ENCODE peak calls at places on chromosomes 3 and 15, in eight cellular contexts. One of them, this sample, is unnamed.

GRCh38 chr3:110881069-110881468 is 190.5 kb upstream of the NECTIN3 start:
- DNase-seq in A549: no peak
- DNase-seq in heart left ventricle: no peak
- DNase-seq in breast epithelium: peak; percentile 82
- DNase-seq in psoas muscle: no peak
- DNase-seq in brain microvascular endothelial cell: peak; percentile 6
- DNase-seq in HFF-Myc: no peak
- DNase-seq in cardiac muscle cell: peak; percentile 4
- DNase-seq in this sample: peak; percentile 43

GRCh38 chr3:7207928-7208327 is 347.0 kb downstream of the GRM7 start:
- DNase-seq in A549: no peak
- DNase-seq in cardiac muscle cell: no peak
- DNase-seq in HFF-Myc: no peak
- DNase-seq in heart left ventricle: no peak
- DNase-seq in psoas muscle: no peak
- DNase-seq in brain microvascular endothelial cell: no peak
- DNase-seq in breast epithelium: no peak
- DNase-seq in this sample: no peak

GRCh38 chr3:26293351-26293750 is 329.2 kb upstream of the LRRC3B start:
- DNase-seq in heart left ventricle: no peak
- DNase-seq in brain microvascular endothelial cell: no peak
- DNase-seq in psoas muscle: no peak
- DNase-seq in breast epithelium: no peak
- DNase-seq in HFF-Myc: no peak
- DNase-seq in A549: no peak
- DNase-seq in cardiac muscle cell: no peak
- DNase-seq in this sample: no peak

GRCh38 chr3:114380233-114380645 is 86.4 kb downstream of the TIGIT start:
- DNase-seq in heart left ventricle: peak; percentile 83
- DNase-seq in brain microvascular endothelial cell: peak; percentile 75
- DNase-seq in HFF-Myc: peak; percentile 72
- DNase-seq in breast epithelium: peak; percentile 57
- DNase-seq in cardiac muscle cell: peak; percentile 22
- DNase-seq in A549: no peak
- DNase-seq in psoas muscle: peak; percentile 69
- DNase-seq in this sample: peak; percentile 79

GRCh38 chr3:14496351-14496750 is 43.8 kb downstream of the GRIP2 start:
- DNase-seq in breast epithelium: no peak
- DNase-seq in cardiac muscle cell: no peak
- DNase-seq in HFF-Myc: no peak
- DNase-seq in brain microvascular endothelial cell: no peak
- DNase-seq in A549: no peak
- DNase-seq in heart left ventricle: peak; percentile 31
- DNase-seq in psoas muscle: no peak
- DNase-seq in this sample: no peak

GRCh38 chr15:100853676-100854440 is 25.8 kb upstream of the ALDH1A3 start:
- DNase-seq in breast epithelium: no peak
- DNase-seq in brain microvascular endothelial cell: no peak
- DNase-seq in psoas muscle: no peak
- DNase-seq in A549: no peak
- DNase-seq in cardiac muscle cell: no peak
- DNase-seq in heart left ventricle: no peak
- DNase-seq in HFF-Myc: no peak
- DNase-seq in this sample: no peak

GRCh38 chr3:46907271-46907670 is 29.8 kb downstream of the PTH1R start:
- DNase-seq in A549: no peak
- DNase-seq in HFF-Myc: no peak
- DNase-seq in cardiac muscle cell: no peak
- DNase-seq in breast epithelium: no peak
- DNase-seq in heart left ventricle: no peak
- DNase-seq in brain microvascular endothelial cell: no peak
- DNase-seq in psoas muscle: peak; percentile 9
- DNase-seq in this sample: peak; percentile 1

GRCh38 chr3:194333212-194333980 is 17.7 kb downstream of the CPN2 start:
- DNase-seq in brain microvascular endothelial cell: peak; percentile 75
- DNase-seq in HFF-Myc: peak; percentile 61
- DNase-seq in breast epithelium: peak; percentile 91
- DNase-seq in heart left ventricle: peak; percentile 94
- DNase-seq in psoas muscle: peak; percentile 85
- DNase-seq in cardiac muscle cell: peak; percentile 90
- DNase-seq in A549: peak; percentile 47
- DNase-seq in this sample: peak; percentile 86

GRCh38 chr3:194273396-194274310 is 77.5 kb downstream of the CPN2 start:
- DNase-seq in heart left ventricle: no peak
- DNase-seq in A549: no peak
- DNase-seq in breast epithelium: no peak
- DNase-seq in psoas muscle: no peak
- DNase-seq in brain microvascular endothelial cell: no peak
- DNase-seq in HFF-Myc: no peak
- DNase-seq in cardiac muscle cell: no peak
- DNase-seq in this sample: peak; percentile 38

DNA sequence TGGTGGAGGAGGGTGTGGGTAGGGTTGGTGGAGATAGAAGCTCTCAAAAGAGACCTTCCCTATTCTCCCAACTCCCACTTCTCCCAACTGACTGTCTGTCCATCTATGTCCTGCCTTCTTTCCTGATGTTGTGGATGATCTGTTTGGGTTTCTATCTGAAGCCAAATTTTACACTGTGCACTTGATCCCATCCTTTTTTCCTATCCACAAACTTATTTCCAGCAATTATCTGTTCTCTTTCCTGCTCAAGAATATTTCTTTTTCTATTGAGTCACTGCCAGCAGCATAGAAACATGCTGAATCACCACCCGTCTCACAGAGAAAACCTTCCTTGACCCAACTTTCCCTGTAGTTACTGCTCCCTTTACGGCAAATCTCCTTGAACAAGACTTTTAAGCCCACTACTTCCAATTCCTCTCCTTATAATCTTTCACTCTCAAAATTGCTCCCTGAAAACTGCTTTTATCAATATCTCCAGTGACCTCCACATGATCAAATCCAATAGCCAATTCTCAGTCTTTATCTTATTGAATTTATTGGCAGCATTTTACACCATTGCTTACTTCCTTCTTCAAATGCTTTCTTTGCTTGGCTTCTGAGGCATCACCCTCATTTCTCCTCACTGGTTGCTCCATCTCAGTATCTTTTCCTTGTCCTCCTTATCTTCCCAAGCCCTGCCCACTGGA is 141.2 kb upstream of the SLC7A14 start:
- DNase-seq in HFF-Myc: no peak
- DNase-seq in cardiac muscle cell: no peak
- DNase-seq in heart left ventricle: no peak
- DNase-seq in brain microvascular endothelial cell: peak; percentile 88
- DNase-seq in psoas muscle: no peak
- DNase-seq in A549: peak; percentile 13
- DNase-seq in breast epithelium: no peak
- DNase-seq in this sample: no peak
- H3K4me3 ChIP-seq in HFF-Myc: no peak overlapping the region
- H3K4me3 ChIP-seq in cardiac muscle cell: no peak overlapping the region
- H3K4me3 ChIP-seq in heart left ventricle: no peak overlapping the region
- H3K4me3 ChIP-seq in brain microvascular endothelial cell: peak overlapping the region; percentile 30
- H3K4me3 ChIP-seq in psoas muscle: no peak overlapping the region
- H3K4me3 ChIP-seq in A549: no peak overlapping the region
- H3K4me3 ChIP-seq in breast epithelium: no peak overlapping the region
- H3K4me3 ChIP-seq in this sample: no peak overlapping the region

GRCh38 chr3:45035441-45036301 is 9.6 kb downstream of the CLEC3B start:
- DNase-seq in HFF-Myc: no peak
- DNase-seq in brain microvascular endothelial cell: no peak
- DNase-seq in psoas muscle: peak; percentile 41
- DNase-seq in cardiac muscle cell: peak; percentile 30
- DNase-seq in A549: no peak
- DNase-seq in breast epithelium: no peak
- DNase-seq in heart left ventricle: peak; percentile 71
- DNase-seq in this sample: no peak
- TF ChIP-seq CTCF in HFF-Myc: no peak
- TF ChIP-seq CTCF in brain microvascular endothelial cell: peak; percentile 25
- TF ChIP-seq CTCF in psoas muscle: no peak
- TF ChIP-seq CTCF in cardiac muscle cell: no peak
- TF ChIP-seq CTCF in A549: no peak
- TF ChIP-seq CTCF in breast epithelium: no peak
- TF ChIP-seq CTCF in heart left ventricle: peak; percentile 5
- TF ChIP-seq CTCF in this sample: no peak

GRCh38 chr15:40847225-40847961 is 3.5 kb downstream of the SPINT1 start:
- DNase-seq in heart left ventricle: no peak
- DNase-seq in A549: peak; percentile 38
- DNase-seq in psoas muscle: peak; percentile 30
- DNase-seq in breast epithelium: peak; percentile 77
- DNase-seq in cardiac muscle cell: peak; percentile 76
- DNase-seq in HFF-Myc: no peak
- DNase-seq in brain microvascular endothelial cell: peak; percentile 25
- DNase-seq in this sample: no peak

GRCh38 chr15:40845036-40845435 is 1.2 kb downstream of the SPINT1 start:
- DNase-seq in psoas muscle: no peak
- DNase-seq in breast epithelium: no peak
- DNase-seq in heart left ventricle: no peak
- DNase-seq in cardiac muscle cell: no peak
- DNase-seq in A549: no peak
- DNase-seq in brain microvascular endothelial cell: no peak
- DNase-seq in HFF-Myc: no peak
- DNase-seq in this sample: no peak

GRCh38 chr15:40845511-40846284 is 1.9 kb downstream of the SPINT1 start:
- DNase-seq in psoas muscle: no peak
- DNase-seq in HFF-Myc: no peak
- DNase-seq in breast epithelium: peak; percentile 85
- DNase-seq in heart left ventricle: no peak
- DNase-seq in cardiac muscle cell: no peak
- DNase-seq in brain microvascular endothelial cell: no peak
- DNase-seq in A549: no peak
- DNase-seq in this sample: no peak

GRCh38 chr15:40844543-40844981 is 714 bp downstream of the SPINT1 start:
- DNase-seq in heart left ventricle: peak; percentile 65
- DNase-seq in breast epithelium: peak; percentile 60
- DNase-seq in cardiac muscle cell: no peak
- DNase-seq in psoas muscle: peak; percentile 29
- DNase-seq in HFF-Myc: no peak
- DNase-seq in brain microvascular endothelial cell: no peak
- DNase-seq in A549: no peak
- DNase-seq in this sample: no peak

DNA sequence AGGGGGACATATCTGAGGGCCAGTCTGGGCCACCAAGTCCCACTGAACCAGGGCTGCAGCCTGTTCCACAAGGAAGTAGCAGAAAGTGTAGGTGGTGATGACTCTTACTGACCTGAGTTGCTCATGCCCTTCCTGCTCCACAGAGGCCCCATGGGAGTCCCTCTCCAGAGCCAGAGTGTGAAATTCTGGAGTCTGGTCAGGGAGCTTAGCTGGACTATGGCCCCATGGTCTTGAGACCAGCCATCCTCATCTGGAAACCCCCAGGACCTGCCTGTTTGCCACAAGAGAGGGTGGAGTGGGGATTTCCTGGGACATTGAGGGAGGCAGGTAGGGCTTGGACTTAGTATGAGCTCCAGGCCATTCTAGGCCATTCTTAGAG is 3.0 kb downstream of the SPINT1 start:
- DNase-seq in breast epithelium: no peak
- DNase-seq in heart left ventricle: no peak
- DNase-seq in psoas muscle: no peak
- DNase-seq in brain microvascular endothelial cell: no peak
- DNase-seq in A549: no peak
- DNase-seq in HFF-Myc: no peak
- DNase-seq in cardiac muscle cell: no peak
- DNase-seq in this sample: no peak
- H3K4me3 ChIP-seq in breast epithelium: peak overlapping the region; percentile 68
- H3K4me3 ChIP-seq in heart left ventricle: no peak overlapping the region
- H3K4me3 ChIP-seq in psoas muscle: no peak overlapping the region
- H3K4me3 ChIP-seq in brain microvascular endothelial cell: no peak overlapping the region
- H3K4me3 ChIP-seq in A549: no peak overlapping the region
- H3K4me3 ChIP-seq in HFF-Myc: no peak overlapping the region
- H3K4me3 ChIP-seq in cardiac muscle cell: no peak overlapping the region
- H3K4me3 ChIP-seq in this sample: no peak overlapping the region

GRCh38 chr3:57464011-57464410 is 80.1 kb downstream of the DNAH12 start:
- DNase-seq in HFF-Myc: no peak
- DNase-seq in heart left ventricle: no peak
- DNase-seq in brain microvascular endothelial cell: no peak
- DNase-seq in breast epithelium: no peak
- DNase-seq in A549: no peak
- DNase-seq in psoas muscle: no peak
- DNase-seq in cardiac muscle cell: no peak
- DNase-seq in this sample: no peak

GRCh38 chr3:57464801-57465200 is 79.3 kb downstream of the DNAH12 start:
- DNase-seq in psoas muscle: no peak
- DNase-seq in cardiac muscle cell: peak; percentile 4
- DNase-seq in breast epithelium: no peak
- DNase-seq in A549: no peak
- DNase-seq in heart left ventricle: no peak
- DNase-seq in brain microvascular endothelial cell: peak; percentile 5
- DNase-seq in HFF-Myc: no peak
- DNase-seq in this sample: no peak
- TF ChIP-seq CTCF in psoas muscle: no peak
- TF ChIP-seq CTCF in cardiac muscle cell: peak; percentile 24
- TF ChIP-seq CTCF in breast epithelium: no peak
- TF ChIP-seq CTCF in A549: no peak
- TF ChIP-seq CTCF in heart left ventricle: no peak
- TF ChIP-seq CTCF in brain microvascular endothelial cell: peak; percentile 48
- TF ChIP-seq CTCF in HFF-Myc: peak; percentile 8
- TF ChIP-seq CTCF in this sample: no peak

DNA sequence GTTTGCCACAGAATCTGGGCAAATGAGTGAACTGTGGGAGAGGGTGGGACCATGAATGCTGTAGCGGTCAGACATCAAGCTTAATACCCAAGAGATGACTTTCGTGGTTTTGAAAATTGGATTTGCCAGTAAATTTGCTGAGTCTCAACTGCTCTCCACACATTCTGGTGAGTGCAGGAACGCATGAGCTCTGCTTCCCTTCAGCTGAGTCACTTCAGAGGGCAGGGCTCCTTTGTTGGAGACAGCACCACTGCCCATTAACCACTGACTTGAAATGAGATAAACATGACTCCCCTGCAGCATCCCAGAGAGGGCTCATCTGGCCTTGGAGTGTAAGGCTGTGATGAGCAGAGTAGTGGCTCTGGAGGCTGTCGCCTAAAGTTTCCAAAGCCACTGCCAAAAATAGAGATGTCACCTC is 22.6 kb downstream of the RARRES1 start:
- DNase-seq in A549: no peak
- DNase-seq in psoas muscle: no peak
- DNase-seq in cardiac muscle cell: no peak
- DNase-seq in brain microvascular endothelial cell: peak; percentile 98
- DNase-seq in HFF-Myc: peak; percentile 89
- DNase-seq in heart left ventricle: no peak
- DNase-seq in breast epithelium: no peak
- DNase-seq in this sample: no peak
- H3K4me3 ChIP-seq in A549: no peak overlapping the region
- H3K4me3 ChIP-seq in psoas muscle: no peak overlapping the region
- H3K4me3 ChIP-seq in cardiac muscle cell: no peak overlapping the region
- H3K4me3 ChIP-seq in brain microvascular endothelial cell: no peak overlapping the region
- H3K4me3 ChIP-seq in HFF-Myc: no peak overlapping the region
- H3K4me3 ChIP-seq in heart left ventricle: no peak overlapping the region
- H3K4me3 ChIP-seq in breast epithelium: no peak overlapping the region
- H3K4me3 ChIP-seq in this sample: no peak overlapping the region

DNA sequence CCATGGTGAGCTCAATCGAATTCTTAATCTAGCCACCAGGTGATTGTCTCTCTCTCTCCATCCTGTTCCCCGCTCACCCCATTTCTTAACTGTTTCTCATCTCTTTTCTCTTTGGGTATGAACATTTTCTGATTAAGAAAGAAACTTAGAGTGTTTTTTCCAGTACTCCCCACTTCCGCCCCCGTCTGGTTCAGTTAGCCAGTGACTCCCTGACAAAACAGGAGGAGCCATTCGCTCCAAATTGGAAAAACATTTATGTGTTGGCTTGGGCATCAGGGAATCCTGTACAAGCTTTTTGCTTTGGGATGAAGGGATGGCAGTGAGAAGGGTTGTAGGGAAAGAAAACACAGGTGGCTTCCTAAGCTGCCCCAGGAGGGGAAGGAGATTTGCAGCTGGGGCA is 47.0 kb downstream of the BOC start:
- DNase-seq in breast epithelium: no peak
- DNase-seq in brain microvascular endothelial cell: no peak
- DNase-seq in HFF-Myc: no peak
- DNase-seq in heart left ventricle: no peak
- DNase-seq in psoas muscle: no peak
- DNase-seq in A549: no peak
- DNase-seq in cardiac muscle cell: no peak
- DNase-seq in this sample: no peak
- TF ChIP-seq CTCF in breast epithelium: no peak
- TF ChIP-seq CTCF in brain microvascular endothelial cell: peak; percentile 28
- TF ChIP-seq CTCF in HFF-Myc: no peak
- TF ChIP-seq CTCF in heart left ventricle: peak; percentile 26
- TF ChIP-seq CTCF in psoas muscle: no peak
- TF ChIP-seq CTCF in A549: no peak
- TF ChIP-seq CTCF in cardiac muscle cell: no peak
- TF ChIP-seq CTCF in this sample: no peak

This sample was measured in dorsolateral prefrontal cortex.